ENCODE peak calls at places on chromosomes 6 and 20, in four cellular contexts. S is H1, U is GM12878, E is HepG2. T is an unnamed sample.
A peak's percentile ranks its signal among the peaks of the same experiment; 100 is the strongest.

GRCh38 chr6:100116409-100117194 is 122.6 kb upstream of the MCHR2 start:
- DNase-seq in E (peak; percentile 43), S (peak; percentile 38), U (no peak), T (peak; percentile 52)

GRCh38 chr6:4021862-4022715 is 56.8 kb downstream of the FAM217A start:
- DNase-seq in E (peak; percentile 41), S (no peak), U (no peak), T (peak; percentile 12)

GRCh38 chr6:39381535-39382140 is 59.1 kb upstream of the KCNK16 start:
- DNase-seq in E (no peak), S (no peak), U (no peak), T (no peak)

GRCh38 chr6:22848121-22848520 is 278.8 kb downstream of the HDGFL1 start:
- DNase-seq in S (no peak), E (no peak), U (no peak), T (no peak)

GRCh38 chr20:1320902-1321653 is 7.9 kb downstream of the SDCBP2 start:
- DNase-seq in S (no peak), U (no peak), E (no peak), T (no peak)

GRCh38 chr6:165834613-165835259 is 171.7 kb upstream of the PDE10A start:
- DNase-seq in E (no peak), S (no peak), U (no peak), T (no peak)

GRCh38 chr6:67854098-67854497 is 781.0 kb upstream of the ADGRB3 start:
- DNase-seq in S (no peak), E (no peak), U (no peak), T (no peak)

GRCh38 chr6:17945111-17945510 is 42.3 kb downstream of the KIF13A start:
- DNase-seq in U (no peak), S (no peak), E (no peak), T (no peak)

GRCh38 chr6:25010917-25011625 is 75.3 kb upstream of the RIPOR2 start:
- DNase-seq in S (no peak), E (no peak), U (no peak), T (no peak)
- TF ChIP-seq SUZ12 in S (no peak), E (no peak), U (no peak), T (no peak)

DNA sequence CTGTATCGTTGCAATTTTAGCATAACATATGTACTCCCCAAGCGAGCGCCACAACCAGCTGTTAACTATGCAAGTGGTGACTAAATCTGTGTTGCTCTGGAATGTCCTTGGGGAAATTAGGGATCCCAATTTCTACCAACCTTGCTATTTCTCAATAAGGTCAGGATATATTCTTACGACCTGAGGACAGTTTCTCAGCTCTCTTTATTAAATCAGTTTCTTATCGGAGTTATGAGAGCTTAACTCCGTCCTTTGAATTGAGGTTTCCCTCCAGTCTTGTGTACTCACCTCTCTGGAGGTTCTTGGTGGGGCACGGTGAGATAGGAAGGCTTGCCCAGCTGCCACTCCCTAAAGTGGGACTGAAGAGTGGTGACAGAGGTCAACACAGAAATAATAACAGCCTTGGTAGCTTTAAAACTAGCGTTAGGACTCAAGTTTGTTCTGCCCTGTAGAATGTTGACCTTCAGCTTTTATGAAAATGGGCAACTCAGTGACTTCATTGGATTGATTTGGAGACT is 689 bp downstream of the MRPS18B start:
- DNase-seq in S (no peak), U (no peak), E (peak; percentile 25), T (no peak)
- TF ChIP-seq SP1 in S (no peak), U (no peak), E (no peak), T (no peak)

GRCh38 chr6:12957321-12958051 is 240.9 kb downstream of the PHACTR1 start:
- DNase-seq in U (no peak), E (no peak), S (no peak), T (no peak)
- TF ChIP-seq SUZ12 in U (no peak), E (no peak), S (no peak), T (no peak)

GRCh38 chr6:81768150-81768942 is 15.9 kb upstream of the TENT5A start:
- DNase-seq in S (no peak), E (peak; percentile 37), U (no peak), T (no peak)

GRCh38 chr6:81770395-81770794 is 17.9 kb upstream of the TENT5A start:
- DNase-seq in S (no peak), U (no peak), E (no peak), T (no peak)

GRCh38 chr6:81766482-81767069 is 14.1 kb upstream of the TENT5A start:
- DNase-seq in S (no peak), E (peak; percentile 78), U (no peak), T (no peak)

GRCh38 chr6:81769834-81770233 is 17.4 kb upstream of the TENT5A start:
- DNase-seq in U (no peak), S (no peak), E (no peak), T (no peak)

GRCh38 chr6:81767163-81768000 is 14.9 kb upstream of the TENT5A start:
- DNase-seq in S (no peak), U (no peak), E (peak; percentile 42), T (no peak)
- TF ChIP-seq SP1 in S (no peak), U (no peak), E (no peak), T (no peak)

T was measured in HEK293T.